ENCODE peak calls at places on chromosomes 6 and 20, in nine cellular contexts. N is uterus, Y is gastrocnemius medialis, I is H9, T is heart left ventricle, A is progenitor cell of endocrine pancreas, M is heart right ventricle, S is HFFc6, V is adrenal gland. L is an unnamed sample.

GRCh38 chr6:163405412-163406309 is 8.9 kb upstream of the QKI start:
- DNase-seq in N (peak), Y (peak), I (no peak), T (peak), A (no peak), M (peak), S (no peak), V (peak), L (peak)

GRCh38 chr20:20441259-20441658 is 73.4 kb downstream of the INSM1 start:
- DNase-seq in N (no peak), Y (no peak), I (no peak), T (no peak), A (no peak), M (no peak), S (no peak), V (no peak), L (no peak)

GRCh38 chr6:22910370-22910769 is 341.0 kb downstream of the HDGFL1 start:
- DNase-seq in N (no peak), Y (no peak), I (no peak), T (no peak), A (no peak), M (no peak), S (no peak), V (no peak), L (no peak)

GRCh38 chr6:41723178-41723935 is 12.1 kb downstream of the TFEB start:
- DNase-seq in N (peak), Y (peak), I (peak), T (peak), A (no peak), M (peak), S (peak), V (peak), L (peak)

GRCh38 chr6:36724514-36725385 is 27.1 kb downstream of the RAB44 start:
- DNase-seq in N (peak), Y (peak), I (peak), T (peak), A (peak), M (peak), S (peak), V (peak), L (peak)

GRCh38 chr6:148518371-148519156 is 175.9 kb downstream of the SASH1 start:
- DNase-seq in N (no peak), Y (peak), I (no peak), T (peak), A (no peak), M (no peak), S (no peak), V (no peak), L (no peak)

GRCh38 chr6:146997062-146997461 is 207.2 kb upstream of the STXBP5 start:
- DNase-seq in N (no peak), Y (no peak), I (no peak), T (no peak), A (no peak), M (no peak), S (peak), V (no peak), L (no peak)

GRCh38 chr20:58271596-58272460 is 37.7 kb upstream of the RAB22A start:
- DNase-seq in N (no peak), Y (no peak), I (no peak), T (no peak), A (no peak), M (no peak), S (no peak), V (no peak), L (peak)

GRCh38 chr6:48183816-48184215 is 72.8 kb upstream of the PTCHD4 start:
- DNase-seq in N (no peak), Y (no peak), I (no peak), T (no peak), A (no peak), M (no peak), S (no peak), V (no peak), L (no peak)

DNA sequence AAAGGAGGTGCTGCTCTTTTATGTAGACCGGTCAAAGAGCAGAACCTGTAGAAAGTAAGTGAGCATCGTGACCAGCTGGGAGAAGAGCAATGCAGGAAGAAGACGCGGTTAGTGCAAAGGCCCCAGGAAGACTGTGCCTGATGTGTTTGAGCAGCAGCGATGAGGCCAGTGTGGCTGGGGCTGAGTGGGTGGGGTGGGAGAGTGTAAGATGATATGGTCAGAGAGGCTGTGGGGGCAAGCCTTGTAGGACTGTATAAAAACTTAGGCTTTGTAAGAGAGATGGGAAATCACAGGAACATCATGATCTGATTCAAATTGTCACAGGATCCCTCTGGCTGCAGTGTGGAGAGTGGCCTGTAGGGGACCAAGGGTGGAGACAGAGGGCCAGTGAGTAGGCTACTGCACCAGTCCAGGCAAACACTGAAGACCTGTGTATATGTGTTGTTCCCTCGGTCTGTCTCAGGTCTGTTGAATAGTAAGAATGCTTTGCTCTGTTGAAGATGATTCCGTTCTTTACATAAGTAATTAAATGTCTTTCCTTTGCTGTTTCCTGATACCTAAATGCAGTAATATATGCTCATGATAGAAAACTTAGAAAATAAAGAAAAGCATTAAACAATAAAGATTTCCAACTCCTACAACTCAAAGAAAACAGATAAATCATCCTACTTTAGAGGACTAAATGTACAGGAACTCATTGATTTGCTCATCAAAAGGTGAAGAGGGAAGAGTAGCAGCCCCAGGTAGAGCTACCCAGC is 23.6 kb upstream of the WFDC2 start:
- DNase-seq in N (no peak), Y (no peak), I (peak), T (no peak), A (peak), M (no peak), S (peak), V (no peak), L (peak)
- TF ChIP-seq CTCF in N (no peak), Y (no peak), I (peak), T (peak), A (peak), M (no peak), S (peak), V (peak), L (peak)

GRCh38 chr6:130385059-130385695 is 19.4 kb downstream of the TMEM200A start:
- DNase-seq in N (no peak), Y (no peak), I (no peak), T (no peak), A (no peak), M (no peak), S (peak), V (no peak), L (no peak)

GRCh38 chr6:130382872-130383490 is 17.2 kb downstream of the TMEM200A start:
- DNase-seq in N (no peak), Y (no peak), I (no peak), T (no peak), A (no peak), M (no peak), S (no peak), V (no peak), L (no peak)

GRCh38 chr6:130377911-130378310 is 12.1 kb downstream of the TMEM200A start:
- DNase-seq in N (no peak), Y (no peak), I (no peak), T (no peak), A (no peak), M (no peak), S (no peak), V (no peak), L (no peak)

GRCh38 chr6:130381012-130381411 is 15.2 kb downstream of the TMEM200A start:
- DNase-seq in N (no peak), Y (no peak), I (no peak), T (no peak), A (no peak), M (no peak), S (peak), V (no peak), L (no peak)

DNA sequence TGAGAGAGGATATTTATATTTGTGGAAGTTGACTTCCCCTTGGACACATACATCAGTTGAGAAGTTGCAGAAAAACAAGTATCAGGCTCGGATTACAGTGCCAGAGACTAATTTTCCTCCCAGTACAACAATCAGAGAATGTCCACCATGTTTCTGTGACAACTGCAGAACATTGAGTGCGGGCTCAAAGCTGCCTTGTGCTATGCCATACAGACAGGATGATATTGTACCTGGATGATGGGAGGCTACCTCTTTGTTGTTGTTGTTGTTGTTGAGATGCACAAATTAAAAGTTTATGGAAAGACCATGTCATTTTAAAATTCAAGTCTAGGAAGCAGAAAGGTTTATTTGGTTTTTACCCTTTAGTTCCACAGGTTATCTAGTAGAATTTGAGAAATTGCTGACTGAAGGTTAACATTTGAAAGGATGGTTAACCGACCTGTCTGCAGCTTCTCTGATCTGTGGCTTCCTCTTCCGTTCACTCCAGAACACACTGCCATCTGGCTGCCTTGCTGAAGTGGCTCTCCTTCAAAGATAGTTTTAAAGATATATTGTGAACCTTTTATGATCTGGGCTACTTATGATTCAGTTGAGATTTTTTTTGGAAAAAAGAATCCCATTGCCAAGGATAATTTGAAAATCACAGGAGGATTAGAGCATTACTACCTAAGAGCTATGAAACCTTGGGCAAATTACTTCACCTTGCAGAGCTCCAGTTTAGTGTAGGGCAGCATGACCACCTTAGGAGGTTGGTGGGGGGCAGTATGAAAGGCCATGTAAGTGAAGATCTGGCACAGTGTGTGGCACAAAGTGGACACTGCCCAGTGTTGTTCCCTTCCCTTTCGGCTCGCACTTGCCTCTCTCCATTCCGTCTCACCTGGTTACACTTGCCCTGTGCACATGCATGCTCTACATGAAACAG is 15.9 kb downstream of the TMEM200A start:
- DNase-seq in N (no peak), Y (no peak), I (no peak), T (no peak), A (no peak), M (no peak), S (no peak), V (no peak), L (no peak)
- TF ChIP-seq CTCF in N (no peak), Y (no peak), I (no peak), T (no peak), A (no peak), M (no peak), S (peak), V (no peak), L (no peak)

GRCh38 chr20:31785089-31785488 is 34.1 kb upstream of the MYLK2 start:
- DNase-seq in N (no peak), Y (no peak), I (no peak), T (no peak), A (no peak), M (no peak), S (no peak), V (no peak), L (no peak)

GRCh38 chr20:31790401-31790800 is 28.8 kb upstream of the MYLK2 start:
- DNase-seq in N (no peak), Y (no peak), I (no peak), T (no peak), A (no peak), M (no peak), S (no peak), V (no peak), L (no peak)

DNA sequence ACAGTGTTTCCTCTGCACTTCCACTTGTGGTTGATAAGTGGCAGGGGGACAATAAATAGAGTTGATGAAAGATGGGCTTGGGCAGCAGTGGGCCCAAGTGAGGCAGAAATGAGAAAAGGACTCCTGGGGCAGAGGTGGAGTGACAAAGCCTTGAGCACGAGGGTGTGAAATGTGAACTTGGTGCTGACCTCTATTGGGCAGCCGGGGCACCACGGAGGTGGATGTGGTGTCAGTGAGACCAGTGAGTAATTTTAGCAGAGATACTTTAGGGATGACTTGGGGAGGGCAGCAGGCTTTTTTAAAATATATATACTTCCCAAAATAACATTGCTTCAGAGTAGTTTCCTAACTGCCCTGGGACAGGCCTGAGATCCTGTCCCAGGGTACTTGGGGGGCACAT is 30.6 kb upstream of the MYLK2 start:
- DNase-seq in N (no peak), Y (peak), I (peak), T (no peak), A (no peak), M (no peak), S (peak), V (no peak), L (no peak)
- TF ChIP-seq CTCF in N (no peak), Y (no peak), I (peak), T (no peak), A (peak), M (no peak), S (peak), V (no peak), L (no peak)

DNA sequence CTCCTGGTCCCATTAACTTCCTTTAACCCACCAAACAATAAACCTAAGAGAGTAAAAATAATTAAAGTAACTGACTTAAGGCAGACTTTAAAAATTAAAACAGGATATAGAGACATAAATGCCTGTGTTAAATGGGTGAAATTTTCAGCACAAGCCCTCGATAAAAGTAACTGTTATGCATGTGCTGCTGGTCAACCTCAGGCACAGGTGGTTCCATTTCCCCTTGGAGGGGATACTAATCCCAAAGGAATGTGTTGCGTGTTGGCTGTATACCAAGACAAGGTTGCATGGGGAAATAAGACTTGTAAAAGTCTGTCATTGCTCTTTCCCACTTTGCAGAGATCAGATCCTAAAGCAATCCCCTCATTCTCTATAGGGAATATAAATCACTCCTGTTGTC is 25.8 kb downstream of the HLA-A start:
- DNase-seq in N (no peak), Y (no peak), I (no peak), T (no peak), A (no peak), M (no peak), S (no peak), V (no peak), L (no peak)
- TF ChIP-seq CTCF in N (no peak), Y (no peak), I (no peak), T (no peak), A (no peak), M (no peak), S (no peak), V (no peak), L (no peak)

GRCh38 chr6:128478230-128479047 is 42.0 kb downstream of the PTPRK start:
- DNase-seq in N (no peak), Y (no peak), I (no peak), T (no peak), A (no peak), M (no peak), S (no peak), V (no peak), L (no peak)

GRCh38 chr6:128479048-128479666 is 41.2 kb downstream of the PTPRK start:
- DNase-seq in N (no peak), Y (no peak), I (no peak), T (no peak), A (no peak), M (no peak), S (no peak), V (no peak), L (no peak)

GRCh38 chr6:128482642-128483041 is 37.8 kb downstream of the PTPRK start:
- DNase-seq in N (no peak), Y (no peak), I (no peak), T (no peak), A (no peak), M (no peak), S (no peak), V (no peak), L (no peak)

GRCh38 chr6:128483472-128484135 is 36.8 kb downstream of the PTPRK start:
- DNase-seq in N (no peak), Y (no peak), I (no peak), T (no peak), A (no peak), M (no peak), S (no peak), V (no peak), L (no peak)

DNA sequence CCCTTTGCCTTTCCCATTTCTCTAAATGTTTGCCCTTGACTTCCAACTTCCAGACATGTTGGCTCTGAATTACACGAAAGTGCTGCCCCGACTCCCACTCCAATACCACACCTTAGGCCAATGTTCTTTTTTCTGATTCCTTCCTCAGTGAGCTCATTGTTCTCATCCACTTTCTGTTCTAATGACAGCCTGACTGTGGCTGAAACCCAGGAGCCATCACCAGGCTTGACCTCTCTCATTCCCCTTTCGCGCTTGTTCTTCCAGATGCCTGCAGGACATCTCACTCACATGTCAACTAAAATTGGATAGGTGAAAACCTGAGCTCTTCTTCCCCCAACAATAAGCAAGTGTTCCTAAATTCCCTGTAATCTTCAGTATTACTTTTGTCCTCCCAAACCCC is 40.4 kb downstream of the PTPRK start:
- DNase-seq in N (no peak), Y (no peak), I (no peak), T (no peak), A (no peak), M (no peak), S (no peak), V (no peak), L (no peak)
- TF ChIP-seq CTCF in N (no peak), Y (no peak), I (no peak), T (no peak), A (no peak), M (no peak), S (no peak), V (no peak), L (no peak)

GRCh38 chr6:166772518-166772917 is 145.5 kb upstream of the RPS6KA2 start:
- DNase-seq in N (no peak), Y (no peak), I (peak), T (no peak), A (no peak), M (no peak), S (no peak), V (no peak), L (no peak)
- TF ChIP-seq CTCF in N (no peak), Y (no peak), I (peak), T (no peak), A (peak), M (no peak), S (peak), V (no peak), L (no peak)

GRCh38 chr6:14274016-14274415 is 156.4 kb downstream of the CD83 start:
- DNase-seq in N (no peak), Y (no peak), I (peak), T (no peak), A (no peak), M (no peak), S (no peak), V (no peak), L (no peak)

GRCh38 chr6:14275493-14275851 is 157.9 kb downstream of the CD83 start:
- DNase-seq in N (no peak), Y (no peak), I (peak), T (peak), A (no peak), M (peak), S (no peak), V (no peak), L (no peak)

GRCh38 chr6:14273196-14273595 is 155.6 kb downstream of the CD83 start:
- DNase-seq in N (no peak), Y (no peak), I (peak), T (no peak), A (no peak), M (no peak), S (no peak), V (no peak), L (no peak)

GRCh38 chr6:14276066-14276465 is 158.5 kb downstream of the CD83 start:
- DNase-seq in N (no peak), Y (no peak), I (peak), T (no peak), A (no peak), M (no peak), S (no peak), V (no peak), L (no peak)

DNA sequence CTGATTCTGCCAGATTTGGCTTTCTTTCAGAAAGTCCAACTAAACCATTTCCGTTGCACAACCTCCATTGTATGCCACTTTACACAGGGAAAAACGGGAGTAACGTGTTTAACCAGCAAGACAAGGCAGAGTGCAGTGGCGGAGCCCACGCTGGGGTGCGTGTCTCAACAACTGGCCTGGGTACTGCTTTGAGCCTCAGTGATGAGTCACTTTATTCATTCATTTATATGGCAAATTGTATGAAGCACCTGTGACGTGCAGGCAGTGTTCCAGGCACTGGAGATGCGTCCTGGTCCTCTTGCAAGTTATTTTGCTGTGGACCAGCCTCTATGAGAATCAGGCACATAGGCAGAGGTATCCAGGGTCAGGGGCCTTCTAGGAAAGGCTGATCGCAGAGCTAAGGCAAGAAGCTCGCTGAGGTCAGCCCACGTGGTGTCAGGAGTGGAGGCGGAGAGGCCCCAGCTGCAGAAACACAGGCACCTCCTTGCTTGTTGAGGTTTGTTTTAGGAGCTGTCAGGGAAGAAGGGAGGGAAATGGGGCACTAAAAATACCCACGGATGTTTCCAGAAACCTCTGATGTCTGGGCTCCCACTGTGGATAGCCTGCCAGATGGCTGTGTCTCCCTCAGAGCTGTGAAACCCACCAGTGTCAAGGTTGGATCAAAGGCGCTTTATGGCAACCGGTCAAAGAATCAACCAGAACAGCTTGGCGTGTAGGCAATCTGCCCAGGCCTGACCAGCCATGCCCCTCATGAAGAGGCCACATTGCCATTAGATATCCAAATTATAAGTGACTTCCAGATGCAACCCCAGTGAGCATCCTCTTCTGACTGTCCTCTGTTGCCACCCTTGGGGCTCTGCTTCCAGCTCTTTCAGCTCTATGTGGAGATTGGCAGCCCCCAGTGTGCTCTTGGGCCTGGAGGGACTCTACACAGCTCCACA is 157.2 kb downstream of the CD83 start:
- DNase-seq in N (no peak), Y (no peak), I (peak), T (no peak), A (no peak), M (no peak), S (no peak), V (no peak), L (no peak)
- TF ChIP-seq CTCF in N (no peak), Y (no peak), I (no peak), T (no peak), A (no peak), M (no peak), S (no peak), V (no peak), L (no peak)

GRCh38 chr6:13574571-13575376 is at the start of gene SIRT5:
- DNase-seq in N (peak), Y (peak), I (peak), T (peak), A (peak), M (peak), S (peak), V (peak), L (peak)
- TF ChIP-seq CTCF in N (peak), Y (peak), I (no peak), T (no peak), A (no peak), M (no peak), S (no peak), V (no peak), L (no peak)